ENCODE peak calls at places on chromosomes 12 and 14, in four cellular contexts. G is H1; D is CD8-positive, alpha-beta memory T cell; I is stomach. B is an unnamed sample.

GRCh38 chr12:1808798-1809480 is 11.4 kb upstream of the LRTM2 start:
- DNase-seq in G (no peak), D (no peak), I (no peak), B (peak; percentile 39)

GRCh38 chr14:32201816-32202467 is at the start of gene RNU6-7:
- DNase-seq in G (no peak), D (peak; percentile 81), I (no peak), B (peak; percentile 21)

GRCh38 chr14:54206477-54206876 is 190.3 kb upstream of the CDKN3 start:
- DNase-seq in G (no peak), D (no peak), I (peak; percentile 55), B (no peak)

GRCh38 chr14:54815016-54815415 is 87.6 kb downstream of the GCH1 start:
- DNase-seq in G (no peak), D (no peak), I (no peak), B (no peak)

GRCh38 chr12:25276199-25276937 is 25.6 kb upstream of the KRAS start:
- DNase-seq in G (no peak), D (no peak), I (peak; percentile 68), B (no peak)

GRCh38 chr12:48602192-48602989 is 32.5 kb upstream of the LALBA start:
- DNase-seq in G (no peak), D (no peak), I (no peak), B (no peak)

GRCh38 chr14:99734406-99735051 is 50.4 kb downstream of the CYP46A1 start:
- DNase-seq in G (no peak), D (no peak), I (peak; percentile 69), B (no peak)

GRCh38 chr14:29566194-29566593 is 361.5 kb downstream of the PRKD1 start:
- DNase-seq in G (no peak), D (no peak), I (no peak), B (no peak)

GRCh38 chr14:54699087-54699530 is 132.2 kb downstream of the SAMD4A start:
- DNase-seq in G (no peak), D (no peak), I (no peak), B (no peak)

GRCh38 chr12:20445693-20446092 is 77.4 kb downstream of the PDE3A start:
- DNase-seq in G (no peak), D (no peak), I (no peak), B (no peak)

GRCh38 chr12:20443792-20444191 is 75.5 kb downstream of the PDE3A start:
- DNase-seq in G (no peak), D (no peak), I (no peak), B (no peak)

GRCh38 chr12:20442322-20442721 is 74.0 kb downstream of the PDE3A start:
- DNase-seq in G (no peak), D (no peak), I (no peak), B (no peak)

GRCh38 chr12:20444595-20445170 is 76.3 kb downstream of the PDE3A start:
- DNase-seq in G (no peak), D (no peak), I (no peak), B (no peak)

DNA sequence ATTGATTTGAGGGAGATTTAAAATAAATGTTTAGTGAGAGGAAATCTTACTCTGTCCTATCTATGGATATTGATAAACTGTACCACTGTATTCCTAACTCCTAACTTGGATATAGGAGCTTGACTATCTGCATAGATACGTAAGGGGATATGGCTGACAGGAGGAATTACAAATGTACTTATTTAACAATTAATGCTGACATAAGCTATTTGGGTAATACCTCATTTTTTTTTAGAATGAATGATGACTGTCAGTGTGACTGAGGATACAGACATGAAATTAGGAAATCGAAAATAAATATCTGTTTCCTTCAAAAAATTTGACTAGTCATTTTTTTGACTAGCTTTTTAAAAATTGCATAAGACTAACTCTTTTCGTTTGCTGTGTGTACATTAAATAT is 74.9 kb downstream of the PDE3A start:
- DNase-seq in G (no peak), D (no peak), I (no peak), B (no peak)
- H3K4me1 ChIP-seq in G (peaks cover 6% of the 10 kb centered on the region), D (no peaks in the 10 kb centered on the region), I (no peaks in the 10 kb centered on the region), B (no peaks in the 10 kb centered on the region)

GRCh38 chr14:85106491-85106890 is 423.5 kb upstream of the FLRT2 start:
- DNase-seq in G (no peak), D (no peak), I (no peak), B (no peak)

GRCh38 chr14:85102591-85102990 is 427.4 kb upstream of the FLRT2 start:
- DNase-seq in G (no peak), D (no peak), I (no peak), B (no peak)
- H3K9me3 ChIP-seq in G (no peaks in the 10 kb centered on the region), D (no peaks in the 10 kb centered on the region), I (no peaks in the 10 kb centered on the region), B (no peaks in the 10 kb centered on the region)

GRCh38 chr12:29580971-29581370 is 83.5 kb upstream of the OVCH1 start:
- DNase-seq in G (no peak), D (no peak), I (no peak), B (no peak)

GRCh38 chr12:29582156-29582555 is 84.7 kb upstream of the OVCH1 start:
- DNase-seq in G (no peak), D (no peak), I (no peak), B (no peak)

GRCh38 chr12:29581641-29582040 is 84.2 kb upstream of the OVCH1 start:
- DNase-seq in G (no peak), D (no peak), I (no peak), B (no peak)

GRCh38 chr12:29578070-29578469 is 80.6 kb upstream of the OVCH1 start:
- DNase-seq in G (no peak), D (no peak), I (no peak), B (no peak)

GRCh38 chr12:29578731-29579130 is 81.2 kb upstream of the OVCH1 start:
- DNase-seq in G (no peak), D (no peak), I (no peak), B (no peak)
- H3K27ac ChIP-seq in G (no peak overlapping the region), D (no peak overlapping the region), I (no peak overlapping the region), B (no peak overlapping the region)

DNA sequence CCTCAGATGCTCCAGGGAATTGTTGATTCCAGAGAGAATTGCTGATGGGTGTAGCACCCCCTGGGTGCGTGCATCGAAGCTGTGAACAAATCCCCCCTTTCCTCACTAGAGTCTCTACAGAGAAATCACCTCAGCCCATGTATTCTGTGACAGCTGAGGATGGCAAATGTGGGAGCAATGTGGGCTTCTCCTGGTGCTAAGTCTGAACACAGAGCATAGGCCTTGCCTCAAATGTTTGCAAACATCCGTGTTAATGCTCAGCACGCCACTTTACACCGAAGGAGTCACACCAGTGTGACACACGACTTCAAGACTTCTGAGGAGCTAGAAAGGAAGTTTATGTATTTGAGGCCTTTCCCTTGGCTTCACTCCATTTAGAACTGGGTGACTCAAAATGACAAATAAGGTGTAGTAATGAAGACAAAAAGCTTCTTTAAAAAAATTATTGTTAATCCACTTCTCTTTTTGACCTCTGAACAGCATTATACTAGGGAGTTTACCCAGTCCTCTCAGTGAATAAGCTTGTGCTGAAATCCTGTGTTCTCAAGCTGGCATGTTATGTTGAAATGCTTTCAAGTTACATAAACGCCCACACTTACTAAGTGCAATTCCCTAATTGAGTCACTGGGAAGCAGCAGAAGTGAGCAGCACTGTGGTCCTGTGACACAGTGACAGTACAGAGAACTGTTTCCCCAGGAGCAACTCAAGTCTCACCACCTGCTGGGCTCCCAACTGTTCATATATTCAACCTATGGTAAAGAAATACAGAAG is 92.9 kb downstream of the FAR2 start:
- DNase-seq in G (no peak), D (no peak), I (peak; percentile 45), B (no peak)
- H3K4me1 ChIP-seq in G (peaks cover 3% of the 10 kb centered on the region), D (no peaks in the 10 kb centered on the region), I (peaks cover 18% of the 10 kb centered on the region), B (no peaks in the 10 kb centered on the region)

DNA sequence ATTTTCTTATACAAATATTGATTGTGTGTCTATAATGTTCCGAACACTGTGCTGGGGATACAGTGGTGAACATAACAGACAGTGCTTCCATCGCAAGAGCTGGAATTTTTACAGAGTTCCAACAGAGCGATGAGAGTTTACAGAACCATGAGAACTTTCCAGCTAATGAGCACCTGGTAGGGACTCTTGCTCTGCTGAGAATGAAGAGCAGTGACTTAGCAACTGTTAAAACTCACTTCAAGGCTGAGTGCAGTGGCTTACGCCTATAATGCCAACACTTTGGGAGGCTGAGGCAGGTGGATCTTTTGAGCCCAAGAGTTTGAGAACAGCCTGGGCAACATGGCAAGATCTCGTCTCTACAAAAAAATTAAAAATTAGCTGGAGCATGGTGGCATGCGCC is 113.8 kb upstream of the DIO2 start:
- DNase-seq in G (no peak), D (no peak), I (no peak), B (no peak)
- H3K9me3 ChIP-seq in G (no peaks in the 10 kb centered on the region), D (no peaks in the 10 kb centered on the region), I (no peaks in the 10 kb centered on the region), B (no peaks in the 10 kb centered on the region)

GRCh38 chr12:54368709-54369596 is 4.7 kb upstream of the GPR84 start:
- DNase-seq in G (no peak), D (peak; percentile 75), I (peak; percentile 93), B (peak; percentile 75)
- H3K27ac ChIP-seq in G (no peak overlapping the region), D (no peak overlapping the region), I (peak overlapping the region; percentile 70), B (no peak overlapping the region)

DNA sequence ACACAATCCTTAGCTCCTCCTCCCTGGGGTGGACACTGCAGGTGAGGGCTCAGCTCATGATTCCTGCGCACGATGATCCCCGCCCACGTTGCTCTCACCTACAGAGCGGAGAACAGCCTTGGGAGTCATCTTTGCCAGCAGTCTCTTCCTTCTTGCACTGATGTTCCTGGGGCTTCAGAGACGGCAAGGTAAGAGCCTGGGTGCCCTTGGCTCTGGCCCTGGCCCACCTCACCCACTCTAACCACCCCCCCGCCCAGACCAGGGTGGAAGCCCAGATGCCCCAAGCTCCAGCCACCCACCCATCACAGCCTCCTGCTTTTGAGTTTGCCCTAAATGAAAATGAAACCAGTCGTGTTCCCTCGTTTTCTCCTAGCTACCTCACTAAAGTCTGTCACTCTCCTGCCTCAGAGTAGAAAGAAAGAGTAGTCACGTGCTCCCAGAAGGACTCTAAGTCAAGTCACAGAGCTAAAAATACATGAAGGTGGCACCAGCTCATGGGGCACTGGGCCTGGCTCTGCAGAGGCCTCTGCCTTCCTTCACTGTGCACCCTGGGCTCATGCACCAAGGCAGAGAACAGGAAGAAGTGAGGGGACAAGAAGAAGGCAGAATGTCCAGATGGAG is 9.0 kb downstream of the TAPBPL start:
- DNase-seq in G (no peak), D (peak; percentile 61), I (no peak), B (no peak)
- H3K4me1 ChIP-seq in G (no peaks in the 10 kb centered on the region), D (peaks cover 81% of the 10 kb centered on the region), I (no peaks in the 10 kb centered on the region), B (peaks cover 63% of the 10 kb centered on the region)